ENCODE peak calls at places on chromosomes 16 and 17, in seven cellular contexts. One of them, this sample, is unnamed.

GRCh38 chr16:54986404-54986803 is 55.7 kb downstream of the IRX5 start:
- DNase-seq in H9: no peak
- DNase-seq in mesenchymal stem cell: no peak
- DNase-seq in mesendoderm: no peak
- DNase-seq in neuronal stem cell: no peak
- DNase-seq in H1: no peak
- DNase-seq in trophoblast cell: no peak
- DNase-seq in this sample: no peak

GRCh38 chr16:84033251-84034195 is 9.1 kb downstream of the SLC38A8 start:
- DNase-seq in mesendoderm: no peak
- DNase-seq in H1: no peak
- DNase-seq in mesenchymal stem cell: no peak
- DNase-seq in H9: no peak
- DNase-seq in trophoblast cell: no peak
- DNase-seq in neuronal stem cell: no peak
- DNase-seq in this sample: no peak

GRCh38 chr17:82229686-82230626 is 1.1 kb downstream of the SLC16A3 start:
- DNase-seq in H1: no peak
- DNase-seq in mesendoderm: no peak
- DNase-seq in H9: no peak
- DNase-seq in mesenchymal stem cell: peak
- DNase-seq in neuronal stem cell: no peak
- DNase-seq in trophoblast cell: peak
- DNase-seq in this sample: no peak

GRCh38 chr17:51585514-51586104 is 325.3 kb downstream of the UTP18 start:
- DNase-seq in mesendoderm: peak
- DNase-seq in mesenchymal stem cell: no peak
- DNase-seq in trophoblast cell: no peak
- DNase-seq in H1: peak
- DNase-seq in neuronal stem cell: peak
- DNase-seq in H9: peak
- DNase-seq in this sample: no peak

GRCh38 chr16:57635266-57636097 is 7.1 kb downstream of the ADGRG1 start:
- DNase-seq in trophoblast cell: no peak
- DNase-seq in mesendoderm: no peak
- DNase-seq in neuronal stem cell: no peak
- DNase-seq in H1: no peak
- DNase-seq in mesenchymal stem cell: no peak
- DNase-seq in H9: no peak
- DNase-seq in this sample: no peak

GRCh38 chr17:59804910-59805381 is 87.8 kb downstream of the TUBD1 start:
- DNase-seq in mesendoderm: no peak
- DNase-seq in neuronal stem cell: peak
- DNase-seq in H1: no peak
- DNase-seq in trophoblast cell: peak
- DNase-seq in H9: no peak
- DNase-seq in mesenchymal stem cell: no peak
- DNase-seq in this sample: no peak

GRCh38 chr17:50322271-50322670 is 23.7 kb upstream of the XYLT2 start:
- DNase-seq in trophoblast cell: peak
- DNase-seq in mesendoderm: no peak
- DNase-seq in neuronal stem cell: no peak
- DNase-seq in mesenchymal stem cell: no peak
- DNase-seq in H1: no peak
- DNase-seq in H9: no peak
- DNase-seq in this sample: peak

GRCh38 chr16:75109732-75110243 is 6.8 kb downstream of the LDHD start:
- DNase-seq in neuronal stem cell: no peak
- DNase-seq in H9: peak
- DNase-seq in H1: no peak
- DNase-seq in trophoblast cell: no peak
- DNase-seq in mesendoderm: no peak
- DNase-seq in mesenchymal stem cell: no peak
- DNase-seq in this sample: no peak

GRCh38 chr17:38454528-38454927 is 26.3 kb downstream of the ARHGAP23 start:
- DNase-seq in trophoblast cell: peak
- DNase-seq in mesenchymal stem cell: peak
- DNase-seq in H1: no peak
- DNase-seq in mesendoderm: no peak
- DNase-seq in neuronal stem cell: no peak
- DNase-seq in H9: no peak
- DNase-seq in this sample: peak

GRCh38 chr17:74547736-74548135 is 1.8 kb upstream of the CD300C start:
- DNase-seq in trophoblast cell: no peak
- DNase-seq in neuronal stem cell: no peak
- DNase-seq in H1: no peak
- DNase-seq in mesendoderm: no peak
- DNase-seq in mesenchymal stem cell: no peak
- DNase-seq in H9: no peak
- DNase-seq in this sample: no peak

GRCh38 chr17:81384929-81385319 is 10.3 kb upstream of the BAHCC1 start:
- DNase-seq in mesenchymal stem cell: no peak
- DNase-seq in H1: no peak
- DNase-seq in mesendoderm: no peak
- DNase-seq in H9: no peak
- DNase-seq in neuronal stem cell: no peak
- DNase-seq in trophoblast cell: no peak
- DNase-seq in this sample: no peak

GRCh38 chr17:74757502-74757901 is 9.1 kb downstream of the NHERF1 start:
- DNase-seq in trophoblast cell: no peak
- DNase-seq in H1: no peak
- DNase-seq in mesenchymal stem cell: no peak
- DNase-seq in mesendoderm: no peak
- DNase-seq in H9: no peak
- DNase-seq in neuronal stem cell: no peak
- DNase-seq in this sample: no peak

GRCh38 chr17:55424893-55425540 is 3.4 kb upstream of the MMD start:
- DNase-seq in mesenchymal stem cell: no peak
- DNase-seq in H1: no peak
- DNase-seq in neuronal stem cell: no peak
- DNase-seq in mesendoderm: no peak
- DNase-seq in H9: no peak
- DNase-seq in trophoblast cell: no peak
- DNase-seq in this sample: no peak

GRCh38 chr16:35525979-35526590 is 2066.7 kb downstream of the TP53TG3F start:
- DNase-seq in trophoblast cell: no peak
- DNase-seq in neuronal stem cell: no peak
- DNase-seq in mesendoderm: no peak
- DNase-seq in H9: no peak
- DNase-seq in mesenchymal stem cell: no peak
- DNase-seq in H1: no peak
- DNase-seq in this sample: no peak

GRCh38 chr16:49737541-49737940 is 118.4 kb downstream of the ZNF423 start:
- DNase-seq in mesenchymal stem cell: no peak
- DNase-seq in H9: no peak
- DNase-seq in neuronal stem cell: no peak
- DNase-seq in H1: no peak
- DNase-seq in trophoblast cell: no peak
- DNase-seq in mesendoderm: no peak
- DNase-seq in this sample: no peak

GRCh38 chr17:48037036-48037881 is at the start of gene COPZ2:
- DNase-seq in mesenchymal stem cell: peak
- DNase-seq in H9: peak
- DNase-seq in H1: peak
- DNase-seq in trophoblast cell: peak
- DNase-seq in neuronal stem cell: no peak
- DNase-seq in mesendoderm: no peak
- DNase-seq in this sample: peak

DNA sequence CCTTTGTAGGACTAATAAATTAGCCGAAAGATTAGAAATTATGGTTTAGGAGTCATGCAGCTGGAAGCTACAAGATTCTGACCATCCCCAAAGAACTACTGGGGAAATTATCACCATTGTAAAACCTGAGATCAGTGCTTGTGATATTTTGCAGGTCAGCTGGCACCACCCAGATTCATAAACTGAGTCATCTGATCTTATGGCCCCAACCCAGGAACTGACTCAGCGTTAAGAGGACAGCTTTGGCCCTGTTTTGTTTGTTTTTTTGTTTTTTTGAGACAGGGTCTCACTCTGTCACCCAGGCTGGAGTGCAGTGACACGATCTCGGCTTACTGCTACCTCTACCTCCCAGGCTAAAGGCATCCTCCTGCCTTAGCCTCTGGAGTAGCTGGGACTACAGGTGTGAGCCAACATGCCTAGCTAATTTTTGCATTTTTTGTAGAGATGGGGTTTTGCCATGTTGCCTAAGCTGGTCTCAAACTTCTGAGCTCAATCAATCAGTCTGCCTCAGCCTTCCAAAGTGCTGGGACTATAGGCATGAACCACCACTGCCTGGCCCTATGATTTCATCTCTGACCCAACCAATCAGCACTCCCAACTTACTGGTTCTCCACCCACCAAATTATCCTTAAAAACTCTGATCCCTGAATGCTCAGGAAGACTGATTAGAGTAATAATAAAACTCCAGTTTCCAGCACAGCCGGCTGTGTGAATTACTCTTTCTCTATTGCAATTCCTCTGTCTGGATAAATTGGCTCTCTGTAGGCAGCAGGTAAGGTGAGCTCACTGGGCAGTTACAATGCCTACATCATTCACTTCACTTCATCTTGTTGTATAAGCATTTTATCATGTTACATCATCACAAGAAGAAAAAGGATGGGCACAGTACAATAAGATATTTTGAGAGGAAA is 79.4 kb upstream of the KSR1 start:
- DNase-seq in trophoblast cell: no peak
- DNase-seq in neuronal stem cell: no peak
- DNase-seq in mesenchymal stem cell: no peak
- DNase-seq in H9: no peak
- DNase-seq in mesendoderm: no peak
- DNase-seq in H1: no peak
- DNase-seq in this sample: peak
- H3K4ac ChIP-seq in trophoblast cell: no peak
- H3K4ac ChIP-seq in neuronal stem cell: no peak
- H3K4ac ChIP-seq in mesenchymal stem cell: no peak
- H3K4ac ChIP-seq in H9: no peak
- H3K4ac ChIP-seq in mesendoderm: no peak
- H3K4ac ChIP-seq in H1: no peak
- H3K4ac ChIP-seq in this sample: no peak

DNA sequence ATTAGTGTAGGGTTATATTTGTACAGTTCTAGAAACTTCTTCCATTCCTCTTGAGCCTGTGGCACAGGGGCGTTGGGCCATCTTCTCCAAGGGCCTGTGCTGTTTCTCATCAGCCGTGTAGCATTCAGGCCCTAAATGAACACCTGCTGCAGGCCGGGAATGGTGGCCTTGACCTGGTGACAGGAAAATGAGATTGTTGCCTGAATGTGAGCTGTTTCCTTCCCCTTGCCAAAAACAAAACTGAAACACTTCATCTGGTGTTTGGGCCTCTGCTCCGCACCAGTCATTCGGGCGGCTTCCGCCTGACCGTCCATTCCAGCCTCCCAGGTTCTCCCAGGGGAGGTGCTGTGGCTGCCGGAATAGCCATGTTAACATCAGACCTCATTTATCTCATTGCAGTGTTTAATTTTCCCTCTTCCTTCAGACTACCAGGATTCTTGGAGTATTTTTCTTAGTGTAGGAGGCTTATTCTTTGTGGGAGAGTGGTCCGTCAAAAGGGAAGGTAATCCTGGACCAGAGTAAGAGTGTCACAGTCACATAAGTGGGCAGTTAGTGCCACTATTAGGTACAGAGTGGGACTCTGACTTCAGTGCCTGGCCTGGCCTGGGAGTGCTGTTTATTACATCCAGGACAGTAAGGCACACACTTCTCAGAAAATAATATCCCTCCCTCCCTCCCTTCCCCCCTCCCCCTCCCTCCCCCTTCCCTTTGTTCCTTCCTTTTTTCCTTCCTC is 61.9 kb downstream of the WWP2 start:
- DNase-seq in mesenchymal stem cell: no peak
- DNase-seq in trophoblast cell: no peak
- DNase-seq in mesendoderm: no peak
- DNase-seq in H9: no peak
- DNase-seq in H1: no peak
- DNase-seq in neuronal stem cell: no peak
- DNase-seq in this sample: no peak
- H3K4ac ChIP-seq in mesenchymal stem cell: no peak
- H3K4ac ChIP-seq in trophoblast cell: no peak
- H3K4ac ChIP-seq in mesendoderm: no peak
- H3K4ac ChIP-seq in H9: no peak
- H3K4ac ChIP-seq in H1: no peak
- H3K4ac ChIP-seq in neuronal stem cell: no peak
- H3K4ac ChIP-seq in this sample: no peak

GRCh38 chr16:81593481-81593880 is 148.9 kb downstream of the CMIP start:
- DNase-seq in trophoblast cell: peak
- DNase-seq in H1: no peak
- DNase-seq in mesenchymal stem cell: no peak
- DNase-seq in neuronal stem cell: no peak
- DNase-seq in mesendoderm: no peak
- DNase-seq in H9: no peak
- DNase-seq in this sample: no peak

GRCh38 chr16:81589975-81590650 is 145.5 kb downstream of the CMIP start:
- DNase-seq in mesenchymal stem cell: no peak
- DNase-seq in H1: no peak
- DNase-seq in trophoblast cell: no peak
- DNase-seq in mesendoderm: no peak
- DNase-seq in H9: no peak
- DNase-seq in neuronal stem cell: no peak
- DNase-seq in this sample: no peak

GRCh38 chr16:81590714-81591537 is 146.3 kb downstream of the CMIP start:
- DNase-seq in H1: no peak
- DNase-seq in mesendoderm: no peak
- DNase-seq in trophoblast cell: no peak
- DNase-seq in H9: no peak
- DNase-seq in neuronal stem cell: no peak
- DNase-seq in mesenchymal stem cell: no peak
- DNase-seq in this sample: no peak

GRCh38 chr16:81591538-81591870 is 146.9 kb downstream of the CMIP start:
- DNase-seq in mesendoderm: no peak
- DNase-seq in trophoblast cell: no peak
- DNase-seq in H9: no peak
- DNase-seq in H1: no peak
- DNase-seq in neuronal stem cell: no peak
- DNase-seq in mesenchymal stem cell: no peak
- DNase-seq in this sample: no peak

DNA sequence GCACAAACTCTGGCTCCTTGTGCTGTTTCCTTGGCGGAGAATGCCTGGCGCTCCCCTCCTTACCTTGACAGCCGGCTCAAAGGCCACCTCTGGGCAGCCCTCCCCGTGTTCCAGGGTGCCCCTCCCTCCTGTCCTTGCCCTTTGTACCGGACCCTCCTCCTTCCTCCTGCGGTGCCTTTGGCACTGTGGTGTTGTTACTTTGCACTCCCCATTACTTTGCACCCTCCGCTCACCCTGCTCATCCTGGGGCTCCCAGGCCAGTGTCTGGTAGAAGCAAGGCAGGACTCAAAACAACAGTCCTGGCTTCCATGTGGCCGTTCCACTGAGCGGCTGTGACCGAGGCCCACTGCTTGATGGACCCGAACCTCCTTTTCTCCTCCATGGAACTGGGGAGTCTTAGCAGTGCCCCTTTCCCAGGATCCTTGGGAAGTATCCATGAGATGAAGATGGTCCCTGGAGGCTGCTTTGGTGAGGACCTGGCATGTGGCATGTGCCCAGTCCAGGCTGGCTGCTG is 147.8 kb downstream of the CMIP start:
- DNase-seq in H1: no peak
- DNase-seq in mesendoderm: no peak
- DNase-seq in trophoblast cell: no peak
- DNase-seq in neuronal stem cell: no peak
- DNase-seq in H9: no peak
- DNase-seq in mesenchymal stem cell: no peak
- DNase-seq in this sample: no peak
- H3K4ac ChIP-seq in H1: no peak
- H3K4ac ChIP-seq in mesendoderm: no peak
- H3K4ac ChIP-seq in trophoblast cell: no peak
- H3K4ac ChIP-seq in neuronal stem cell: no peak
- H3K4ac ChIP-seq in H9: no peak
- H3K4ac ChIP-seq in mesenchymal stem cell: no peak
- H3K4ac ChIP-seq in this sample: no peak

GRCh38 chr16:12626411-12626810 is 177.3 kb downstream of the CPPED1 start:
- DNase-seq in trophoblast cell: no peak
- DNase-seq in neuronal stem cell: no peak
- DNase-seq in mesendoderm: no peak
- DNase-seq in H9: no peak
- DNase-seq in mesenchymal stem cell: no peak
- DNase-seq in H1: no peak
- DNase-seq in this sample: no peak
- H3K4ac ChIP-seq in trophoblast cell: no peak
- H3K4ac ChIP-seq in neuronal stem cell: no peak
- H3K4ac ChIP-seq in mesendoderm: no peak
- H3K4ac ChIP-seq in H9: no peak
- H3K4ac ChIP-seq in mesenchymal stem cell: no peak
- H3K4ac ChIP-seq in H1: no peak
- H3K4ac ChIP-seq in this sample: no peak